ENCODE peak calls at places on chromosomes 2 and 18, in eight cellular contexts. L is NCI-H524 treated with DMSO at 0.1 percent for 48 hours; H is Calu3; J is natural killer cell treated with Interleukin-12 subunit alpha and Interleukin-12 subunit beta and Interleukin-15 and Interleukin-18, amount 100 ng/mL, for 72 hours; G is activated naive CD8-positive, alpha-beta T cell treated with anti-CD3 and anti-CD28 coated beads, Interleukin-2, amount 50 U/mL, for 24 hours; X is Kasumi-1; P is stimulated activated CD4-positive, alpha-beta T cell treated with anti-CD3 and anti-CD28 coated beads, Interleukin-12 subunit alpha, Interleukin-12 subunit beta, amount 100 ng/mL, for 4 hours; F is activated CD8-positive, alpha-beta memory T cell treated with anti-CD3 and anti-CD28 coated beads for 4 hours. K is an unnamed sample.

GRCh38 chr2:85132834-85133637 is at the start of gene TCF7L1:
- DNase-seq in G (peak), P (peak), J (peak), H (peak), X (peak), F (no peak), L (no peak), K (peak)

GRCh38 chr2:102020596-102021170 is 28.9 kb downstream of the IL1R2 start:
- DNase-seq in J (peak), G (peak), F (peak), L (no peak), X (peak), P (peak), H (peak), K (peak)

GRCh38 chr2:145729481-145729880 is 1209.6 kb upstream of the ZEB2 start:
- DNase-seq in L (no peak), H (no peak), F (no peak), J (no peak), P (no peak), X (no peak), G (no peak), K (no peak)

GRCh38 chr2:224952942-224953657 is 89.2 kb downstream of the DOCK10 start:
- DNase-seq in F (no peak), P (no peak), J (no peak), X (peak), G (peak), L (no peak), H (no peak), K (no peak)

GRCh38 chr2:52192656-52193055 is 1160.7 kb upstream of the NRXN1 start:
- DNase-seq in J (no peak), L (no peak), X (no peak), H (no peak), P (no peak), G (no peak), F (no peak), K (no peak)

GRCh38 chr18:69261436-69261835 is 139.3 kb upstream of the DOK6 start:
- DNase-seq in H (no peak), X (no peak), G (no peak), J (no peak), P (no peak), F (no peak), L (no peak), K (no peak)

GRCh38 chr2:217650716-217651360 is 352.0 kb downstream of the TNS1 start:
- DNase-seq in X (peak), F (no peak), H (peak), P (no peak), J (no peak), G (peak), L (no peak), K (no peak)

GRCh38 chr2:147800316-147800715 is 44.5 kb upstream of the ACVR2A start:
- DNase-seq in X (no peak), H (no peak), J (no peak), L (no peak), P (no peak), F (no peak), G (no peak), K (no peak)

GRCh38 chr2:240833724-240834285 is 13.8 kb upstream of the KIF1A start:
- DNase-seq in X (no peak), G (no peak), J (no peak), H (no peak), F (no peak), L (no peak), P (no peak), K (no peak)

GRCh38 chr2:25251461-25252273 is 83.3 kb upstream of the POMC start:
- DNase-seq in G (peak), X (peak), L (peak), F (no peak), H (peak), P (peak), J (no peak), K (peak)